ENCODE peak calls at places on chromosomes 1 and 21, in seven cellular contexts. One of them, this sample, is unnamed.

GRCh38 chr1:196611873-196612272 is 3.6 kb upstream of the KCNT2 start:
- DNase-seq in stimulated activated CD8-positive, alpha-beta memory T cell treated with anti-CD3 and anti-CD28 coated beads, Interleukin-12 subunit alpha, Interleukin-12 subunit beta, amount 100 ng/mL, for 1 hour: no peak
- DNase-seq in cardiac fibroblast: no peak
- DNase-seq in HuH-7.5: no peak
- DNase-seq in left ventricle myocardium superior: peak; percentile 9
- DNase-seq in K562: no peak
- DNase-seq in anterior cingulate cortex: no peak
- DNase-seq in this sample: no peak

GRCh38 chr1:100721502-100722205 is 2.1 kb downstream of the VCAM1 start:
- DNase-seq in stimulated activated CD8-positive, alpha-beta memory T cell treated with anti-CD3 and anti-CD28 coated beads, Interleukin-12 subunit alpha, Interleukin-12 subunit beta, amount 100 ng/mL, for 1 hour: no peak
- DNase-seq in cardiac fibroblast: peak; percentile 77
- DNase-seq in HuH-7.5: no peak
- DNase-seq in left ventricle myocardium superior: peak; percentile 30
- DNase-seq in K562: no peak
- DNase-seq in anterior cingulate cortex: no peak
- DNase-seq in this sample: no peak

GRCh38 chr1:199808110-199808870 is 219.2 kb upstream of the NR5A2 start:
- DNase-seq in stimulated activated CD8-positive, alpha-beta memory T cell treated with anti-CD3 and anti-CD28 coated beads, Interleukin-12 subunit alpha, Interleukin-12 subunit beta, amount 100 ng/mL, for 1 hour: no peak
- DNase-seq in cardiac fibroblast: peak; percentile 53
- DNase-seq in HuH-7.5: no peak
- DNase-seq in left ventricle myocardium superior: no peak
- DNase-seq in K562: no peak
- DNase-seq in anterior cingulate cortex: no peak
- DNase-seq in this sample: no peak

GRCh38 chr1:198157847-198158765 is 1.3 kb downstream of the NEK7 start:
- DNase-seq in stimulated activated CD8-positive, alpha-beta memory T cell treated with anti-CD3 and anti-CD28 coated beads, Interleukin-12 subunit alpha, Interleukin-12 subunit beta, amount 100 ng/mL, for 1 hour: no peak
- DNase-seq in cardiac fibroblast: peak; percentile 54
- DNase-seq in HuH-7.5: no peak
- DNase-seq in left ventricle myocardium superior: no peak
- DNase-seq in K562: no peak
- DNase-seq in anterior cingulate cortex: no peak
- DNase-seq in this sample: peak; percentile 18

GRCh38 chr1:54904476-54905048 is 17.6 kb upstream of the DHCR24 start:
- DNase-seq in stimulated activated CD8-positive, alpha-beta memory T cell treated with anti-CD3 and anti-CD28 coated beads, Interleukin-12 subunit alpha, Interleukin-12 subunit beta, amount 100 ng/mL, for 1 hour: no peak
- DNase-seq in cardiac fibroblast: peak; percentile 75
- DNase-seq in HuH-7.5: no peak
- DNase-seq in left ventricle myocardium superior: no peak
- DNase-seq in K562: no peak
- DNase-seq in anterior cingulate cortex: no peak
- DNase-seq in this sample: no peak

GRCh38 chr1:29858646-29859045 is 622.3 kb downstream of the PTPRU start:
- DNase-seq in stimulated activated CD8-positive, alpha-beta memory T cell treated with anti-CD3 and anti-CD28 coated beads, Interleukin-12 subunit alpha, Interleukin-12 subunit beta, amount 100 ng/mL, for 1 hour: no peak
- DNase-seq in cardiac fibroblast: no peak
- DNase-seq in HuH-7.5: no peak
- DNase-seq in left ventricle myocardium superior: no peak
- DNase-seq in K562: no peak
- DNase-seq in anterior cingulate cortex: no peak
- DNase-seq in this sample: no peak

GRCh38 chr21:45850181-45850580 is 131.4 kb upstream of the COL6A1 start:
- DNase-seq in stimulated activated CD8-positive, alpha-beta memory T cell treated with anti-CD3 and anti-CD28 coated beads, Interleukin-12 subunit alpha, Interleukin-12 subunit beta, amount 100 ng/mL, for 1 hour: no peak
- DNase-seq in cardiac fibroblast: no peak
- DNase-seq in HuH-7.5: no peak
- DNase-seq in left ventricle myocardium superior: no peak
- DNase-seq in K562: no peak
- DNase-seq in anterior cingulate cortex: no peak
- DNase-seq in this sample: no peak

GRCh38 chr1:53328490-53329182 is 766 bp upstream of the LRP8 start:
- DNase-seq in stimulated activated CD8-positive, alpha-beta memory T cell treated with anti-CD3 and anti-CD28 coated beads, Interleukin-12 subunit alpha, Interleukin-12 subunit beta, amount 100 ng/mL, for 1 hour: no peak
- DNase-seq in cardiac fibroblast: no peak
- DNase-seq in HuH-7.5: no peak
- DNase-seq in left ventricle myocardium superior: no peak
- DNase-seq in K562: no peak
- DNase-seq in anterior cingulate cortex: no peak
- DNase-seq in this sample: no peak

GRCh38 chr1:119888476-119888875 is 7.8 kb downstream of the ADAM30 start:
- DNase-seq in stimulated activated CD8-positive, alpha-beta memory T cell treated with anti-CD3 and anti-CD28 coated beads, Interleukin-12 subunit alpha, Interleukin-12 subunit beta, amount 100 ng/mL, for 1 hour: no peak
- DNase-seq in cardiac fibroblast: no peak
- DNase-seq in HuH-7.5: no peak
- DNase-seq in left ventricle myocardium superior: no peak
- DNase-seq in K562: no peak
- DNase-seq in anterior cingulate cortex: no peak
- DNase-seq in this sample: no peak

GRCh38 chr21:31447477-31447876 is 103.4 kb upstream of the TIAM1 start:
- DNase-seq in stimulated activated CD8-positive, alpha-beta memory T cell treated with anti-CD3 and anti-CD28 coated beads, Interleukin-12 subunit alpha, Interleukin-12 subunit beta, amount 100 ng/mL, for 1 hour: no peak
- DNase-seq in cardiac fibroblast: peak; percentile 41
- DNase-seq in HuH-7.5: no peak
- DNase-seq in left ventricle myocardium superior: no peak
- DNase-seq in K562: no peak
- DNase-seq in anterior cingulate cortex: no peak
- DNase-seq in this sample: no peak

GRCh38 chr1:87252406-87252805 is 76.3 kb upstream of the LMO4 start:
- DNase-seq in stimulated activated CD8-positive, alpha-beta memory T cell treated with anti-CD3 and anti-CD28 coated beads, Interleukin-12 subunit alpha, Interleukin-12 subunit beta, amount 100 ng/mL, for 1 hour: no peak
- DNase-seq in cardiac fibroblast: peak; percentile 74
- DNase-seq in HuH-7.5: no peak
- DNase-seq in left ventricle myocardium superior: no peak
- DNase-seq in K562: no peak
- DNase-seq in anterior cingulate cortex: no peak
- DNase-seq in this sample: no peak

GRCh38 chr1:30285461-30286050 is 437.8 kb downstream of the MATN1 start:
- DNase-seq in stimulated activated CD8-positive, alpha-beta memory T cell treated with anti-CD3 and anti-CD28 coated beads, Interleukin-12 subunit alpha, Interleukin-12 subunit beta, amount 100 ng/mL, for 1 hour: no peak
- DNase-seq in cardiac fibroblast: no peak
- DNase-seq in HuH-7.5: no peak
- DNase-seq in left ventricle myocardium superior: no peak
- DNase-seq in K562: no peak
- DNase-seq in anterior cingulate cortex: no peak
- DNase-seq in this sample: no peak

GRCh38 chr1:162193815-162194214 is 124.3 kb downstream of the NOS1AP start:
- DNase-seq in stimulated activated CD8-positive, alpha-beta memory T cell treated with anti-CD3 and anti-CD28 coated beads, Interleukin-12 subunit alpha, Interleukin-12 subunit beta, amount 100 ng/mL, for 1 hour: no peak
- DNase-seq in cardiac fibroblast: no peak
- DNase-seq in HuH-7.5: no peak
- DNase-seq in left ventricle myocardium superior: peak; percentile 49
- DNase-seq in K562: no peak
- DNase-seq in anterior cingulate cortex: no peak
- DNase-seq in this sample: peak; percentile 15

GRCh38 chr1:58896211-58897183 is 112.7 kb upstream of the JUN start:
- DNase-seq in stimulated activated CD8-positive, alpha-beta memory T cell treated with anti-CD3 and anti-CD28 coated beads, Interleukin-12 subunit alpha, Interleukin-12 subunit beta, amount 100 ng/mL, for 1 hour: no peak
- DNase-seq in cardiac fibroblast: no peak
- DNase-seq in HuH-7.5: no peak
- DNase-seq in left ventricle myocardium superior: peak; percentile 80
- DNase-seq in K562: peak; percentile 80
- DNase-seq in anterior cingulate cortex: no peak
- DNase-seq in this sample: peak; percentile 73